ENCODE peak calls at places on chromosomes 6 and 20, in four cellular contexts. C, O, X and W are unnamed samples.
A peak's percentile ranks its signal among the peaks of the same experiment; 100 is the strongest.

GRCh38 chr6:89387516-89388222 is 24.4 kb downstream of the RRAGD start:
- DNase-seq in C (no peak), O (no peak), X (no peak), W (no peak)

GRCh38 chr20:33488201-33488600 is 1.7 kb upstream of the CBFA2T2 start:
- DNase-seq in C (no peak), O (no peak), X (no peak), W (no peak)

GRCh38 chr6:137956098-137956488 is 89.0 kb downstream of the TNFAIP3 start:
- DNase-seq in C (no peak), O (no peak), X (no peak), W (no peak)

GRCh38 chr6:26273673-26274595 is 91.1 kb upstream of the BTN3A2 start:
- DNase-seq in C (peak; percentile 56), O (no peak), X (no peak), W (no peak)

GRCh38 chr20:45368221-45368980 is 5.4 kb downstream of the SYS1 start:
- DNase-seq in C (no peak), O (no peak), X (peak; percentile 32), W (no peak)

GRCh38 chr6:124069230-124069815 is 265.7 kb downstream of the NKAIN2 start:
- DNase-seq in C (no peak), O (no peak), X (no peak), W (no peak)

GRCh38 chr20:52972190-52972937 is at the start of gene TSHZ2:
- DNase-seq in C (peak; percentile 83), O (no peak), X (peak; percentile 26), W (peak; percentile 44)

GRCh38 chr20:41138217-41138526 is 829 bp downstream of the PLCG1 start:
- DNase-seq in C (peak; percentile 65), O (no peak), X (no peak), W (no peak)

GRCh38 chr6:32252326-32253009 is 28.6 kb upstream of the NOTCH4 start:
- DNase-seq in C (no peak), O (no peak), X (no peak), W (no peak)

GRCh38 chr6:37535701-37536461 is 36.2 kb upstream of the CCDC167 start:
- DNase-seq in C (peak; percentile 35), O (no peak), X (no peak), W (peak; percentile 53)

GRCh38 chr6:46184114-46184513 is 13.3 kb upstream of the ENPP5 start:
- DNase-seq in C (peak; percentile 92), O (no peak), X (no peak), W (no peak)

GRCh38 chr20:2005831-2006426 is 12.1 kb upstream of the PDYN start:
- DNase-seq in C (peak; percentile 74), O (peak; percentile 43), X (peak; percentile 70), W (peak; percentile 41)

GRCh38 chr6:46329568-46329967 is 158.8 kb upstream of the ENPP5 start:
- DNase-seq in C (peak; percentile 47), O (no peak), X (no peak), W (no peak)

GRCh38 chr20:40781979-40782378 is 92.9 kb upstream of the MAFB start:
- DNase-seq in C (no peak), O (no peak), X (no peak), W (no peak)

GRCh38 chr6:164523060-164523459 is 786.3 kb downstream of the C6orf118 start:
- DNase-seq in C (no peak), O (no peak), X (no peak), W (no peak)

GRCh38 chr6:159094444-159095252 is 49.9 kb upstream of the TAGAP start:
- DNase-seq in C (no peak), O (no peak), X (peak; percentile 78), W (peak; percentile 70)